ENCODE peak calls at places on chromosomes 1 and 21, in six cellular contexts. N is mesendoderm, J is H9, Y is IMR-90, C is trophoblast cell, F is mesenchymal stem cell. H is an unnamed sample.

GRCh38 chr1:100452641-100453040 is 85.3 kb upstream of the GPR88 start:
- DNase-seq in J (no peak), N (no peak), F (peak), C (peak), Y (peak), H (no peak)

GRCh38 chr1:185238447-185238846 is 78.6 kb downstream of the IVNS1ABP start:
- DNase-seq in F (no peak), Y (peak), N (peak), J (no peak), C (peak), H (no peak)

GRCh38 chr1:236009857-236010256 is 55.0 kb downstream of the NID1 start:
- DNase-seq in F (peak), C (peak), J (no peak), Y (peak), N (no peak), H (no peak)

GRCh38 chr1:228399531-228400236 is 7.0 kb downstream of the TRIM11 start:
- DNase-seq in Y (no peak), N (no peak), C (no peak), J (peak), F (no peak), H (no peak)

GRCh38 chr1:62728963-62729362 is 40.8 kb upstream of the DOCK7 start:
- DNase-seq in C (no peak), N (peak), F (no peak), Y (no peak), J (no peak), H (no peak)

GRCh38 chr21:42925114-42925907 is at the start of gene ERVH48-1:
- DNase-seq in J (peak), F (peak), N (peak), Y (peak), C (peak), H (no peak)

GRCh38 chr1:95116666-95117206 is 419 bp upstream of the TLCD4 start:
- DNase-seq in N (peak), J (peak), F (peak), Y (peak), C (peak), H (peak)

GRCh38 chr1:50704126-50704525 is 255.9 kb downstream of the FAF1 start:
- DNase-seq in N (peak), Y (peak), C (peak), J (no peak), F (peak), H (peak)

GRCh38 chr1:94029135-94029993 is 91.6 kb downstream of the ABCA4 start:
- DNase-seq in J (no peak), C (no peak), N (no peak), F (no peak), Y (no peak), H (no peak)

DNA sequence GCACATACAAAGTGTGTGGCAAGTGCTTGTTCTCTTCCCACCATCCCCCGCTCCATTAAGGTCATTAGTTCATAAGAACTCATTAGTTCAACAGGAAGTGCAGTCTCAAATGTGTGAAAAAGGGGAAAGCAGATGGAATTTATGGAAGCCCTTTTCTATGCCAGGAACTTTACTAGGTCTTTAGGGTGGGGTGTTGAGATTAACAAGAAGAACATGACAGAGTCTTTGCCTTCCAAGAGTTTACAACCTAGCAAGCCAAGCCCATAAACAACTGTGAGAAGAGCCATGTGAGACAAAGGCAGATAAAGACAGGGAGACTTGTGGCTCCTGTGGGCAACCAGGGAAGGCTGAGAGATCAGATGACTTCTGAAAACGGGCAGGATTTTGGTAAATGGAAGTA is 21.4 kb downstream of the PLEKHA6 start:
- DNase-seq in Y (no peak), N (no peak), J (no peak), C (no peak), F (no peak), H (no peak)
- H2BK120ac ChIP-seq in Y (no peak), N (no peak), J (no peak), C (no peak), F (no peak), H (no peak)

GRCh38 chr1:151511636-151512215 is 539 bp downstream of the CGN start:
- DNase-seq in F (peak), C (peak), J (peak), Y (no peak), N (peak), H (no peak)

GRCh38 chr1:151513626-151514101 is 2.5 kb downstream of the CGN start:
- DNase-seq in N (peak), Y (peak), C (peak), J (peak), F (no peak), H (no peak)

GRCh38 chr1:151514366-151514765 is 3.2 kb downstream of the CGN start:
- DNase-seq in J (no peak), N (no peak), F (no peak), C (no peak), Y (no peak), H (no peak)

GRCh38 chr1:151512326-151512725 is 1.1 kb downstream of the CGN start:
- DNase-seq in Y (no peak), J (peak), C (no peak), F (no peak), N (peak), H (no peak)

GRCh38 chr1:151512801-151513625 is 1.8 kb downstream of the CGN start:
- DNase-seq in J (peak), C (peak), Y (no peak), N (peak), F (no peak), H (no peak)
- H2BK120ac ChIP-seq in J (no peak), C (peak), Y (no peak), N (no peak), F (no peak), H (no peak)

GRCh38 chr21:23014021-23014420 is 2015.8 kb downstream of the NCAM2 start:
- DNase-seq in Y (no peak), F (no peak), J (no peak), N (peak), C (peak), H (no peak)

GRCh38 chr21:23003951-23004350 is 2005.7 kb downstream of the NCAM2 start:
- DNase-seq in J (no peak), Y (no peak), N (no peak), F (no peak), C (no peak), H (no peak)

GRCh38 chr21:23008803-23009202 is 2010.6 kb downstream of the NCAM2 start:
- DNase-seq in Y (no peak), J (no peak), F (no peak), C (no peak), N (peak), H (no peak)

DNA sequence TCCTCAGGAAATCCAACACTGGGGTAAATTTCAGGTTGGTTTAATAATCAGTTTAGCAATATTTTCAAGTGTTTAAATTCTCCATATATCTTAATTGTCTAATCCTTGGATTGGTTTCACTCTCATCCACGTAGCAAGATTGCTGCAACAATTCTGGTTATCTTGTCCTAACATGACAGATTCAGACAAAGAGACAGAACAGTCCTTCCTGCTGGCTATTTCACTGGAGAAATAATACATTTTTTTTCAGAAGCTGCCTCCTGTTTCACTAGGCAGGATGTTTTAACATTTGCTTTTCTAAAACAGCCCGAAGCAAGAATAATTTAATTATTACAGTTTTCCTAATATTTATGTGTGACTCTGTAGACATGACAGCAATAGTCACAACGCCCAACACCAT is 2011.2 kb downstream of the NCAM2 start:
- DNase-seq in Y (no peak), J (no peak), C (no peak), N (no peak), F (no peak), H (no peak)
- H2BK120ac ChIP-seq in Y (no peak), J (no peak), C (no peak), N (no peak), F (no peak), H (no peak)

DNA sequence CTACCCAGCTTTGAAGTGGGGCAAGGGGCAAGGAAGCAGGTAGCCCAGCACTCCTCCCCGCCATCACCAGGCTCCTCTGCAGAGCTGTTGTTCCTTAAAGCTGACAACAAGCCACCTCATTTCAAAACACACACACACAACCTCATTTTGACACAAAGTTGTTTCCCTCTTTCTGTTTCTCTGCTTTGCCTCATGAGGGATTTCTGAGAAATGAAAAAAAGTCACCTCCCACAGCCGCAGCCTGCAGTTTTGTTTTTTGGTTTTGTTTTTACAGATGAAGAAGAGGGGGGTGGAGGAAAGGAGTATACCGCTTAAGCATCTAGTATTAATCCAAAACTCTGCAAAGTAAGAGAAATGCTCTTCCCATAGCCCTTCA is 12.1 kb downstream of the MCL1 start:
- DNase-seq in Y (peak), C (no peak), F (peak), N (no peak), J (peak), H (no peak)
- H2BK120ac ChIP-seq in Y (peak), C (peak), F (peak), N (no peak), J (no peak), H (no peak)

H was measured in neuronal stem cell.